ENCODE peak calls at places on chromosomes 12 and 14, in seven cellular contexts. One of them, this sample, is unnamed.

GRCh38 chr12:88577537-88577936 is 2.7 kb downstream of the KITLG start:
- DNase-seq in stimulated activated naive CD4-positive, alpha-beta T cell: no peak
- DNase-seq in PC-9: no peak
- DNase-seq in hippocampal formation: no peak
- DNase-seq in ACHN: peak; percentile 92
- DNase-seq in nucleus accumbens: no peak
- DNase-seq in heart left ventricle: no peak
- DNase-seq in this sample: no peak

GRCh38 chr12:19969476-19969875 is 398.9 kb upstream of the PDE3A start:
- DNase-seq in hippocampal formation: no peak
- DNase-seq in nucleus accumbens: no peak
- DNase-seq in PC-9: no peak
- DNase-seq in heart left ventricle: no peak
- DNase-seq in ACHN: no peak
- DNase-seq in stimulated activated naive CD4-positive, alpha-beta T cell: no peak
- DNase-seq in this sample: no peak

GRCh38 chr12:118137148-118137678 is 1.3 kb downstream of the PEBP1 start:
- DNase-seq in stimulated activated naive CD4-positive, alpha-beta T cell: no peak
- DNase-seq in ACHN: no peak
- DNase-seq in hippocampal formation: no peak
- DNase-seq in heart left ventricle: no peak
- DNase-seq in nucleus accumbens: no peak
- DNase-seq in PC-9: no peak
- DNase-seq in this sample: no peak

GRCh38 chr12:58496411-58496810 is 423.9 kb downstream of the LRIG3 start:
- DNase-seq in heart left ventricle: no peak
- DNase-seq in stimulated activated naive CD4-positive, alpha-beta T cell: no peak
- DNase-seq in ACHN: no peak
- DNase-seq in nucleus accumbens: no peak
- DNase-seq in PC-9: peak; percentile 17
- DNase-seq in hippocampal formation: no peak
- DNase-seq in this sample: no peak

GRCh38 chr14:96501746-96502620 is at the start of gene PAPOLA:
- DNase-seq in nucleus accumbens: peak; percentile 95
- DNase-seq in PC-9: peak; percentile 69
- DNase-seq in stimulated activated naive CD4-positive, alpha-beta T cell: peak; percentile 91
- DNase-seq in heart left ventricle: peak; percentile 97
- DNase-seq in hippocampal formation: peak; percentile 92
- DNase-seq in ACHN: peak; percentile 93
- DNase-seq in this sample: peak; percentile 91

GRCh38 chr12:18629445-18629844 is 108.4 kb downstream of the PLCZ1 start:
- DNase-seq in heart left ventricle: no peak
- DNase-seq in hippocampal formation: no peak
- DNase-seq in nucleus accumbens: no peak
- DNase-seq in ACHN: no peak
- DNase-seq in stimulated activated naive CD4-positive, alpha-beta T cell: no peak
- DNase-seq in PC-9: no peak
- DNase-seq in this sample: no peak

GRCh38 chr12:50224026-50224692 is 57.0 kb upstream of the CERS5 start:
- DNase-seq in hippocampal formation: no peak
- DNase-seq in PC-9: peak; percentile 75
- DNase-seq in nucleus accumbens: no peak
- DNase-seq in heart left ventricle: no peak
- DNase-seq in stimulated activated naive CD4-positive, alpha-beta T cell: no peak
- DNase-seq in ACHN: peak; percentile 63
- DNase-seq in this sample: no peak

GRCh38 chr12:48995061-48995879 is 3.9 kb downstream of the DDN start:
- DNase-seq in PC-9: peak; percentile 86
- DNase-seq in ACHN: peak; percentile 89
- DNase-seq in heart left ventricle: peak; percentile 86
- DNase-seq in hippocampal formation: peak; percentile 47
- DNase-seq in nucleus accumbens: peak; percentile 87
- DNase-seq in stimulated activated naive CD4-positive, alpha-beta T cell: no peak
- DNase-seq in this sample: peak; percentile 80

GRCh38 chr14:69658664-69659261 is 47.4 kb downstream of the SUSD6 start:
- DNase-seq in heart left ventricle: no peak
- DNase-seq in PC-9: peak; percentile 83
- DNase-seq in stimulated activated naive CD4-positive, alpha-beta T cell: no peak
- DNase-seq in hippocampal formation: no peak
- DNase-seq in nucleus accumbens: no peak
- DNase-seq in ACHN: no peak
- DNase-seq in this sample: no peak

GRCh38 chr12:115096673-115097349 is 412.8 kb upstream of the TBX3 start:
- DNase-seq in stimulated activated naive CD4-positive, alpha-beta T cell: no peak
- DNase-seq in hippocampal formation: no peak
- DNase-seq in nucleus accumbens: no peak
- DNase-seq in ACHN: no peak
- DNase-seq in PC-9: no peak
- DNase-seq in heart left ventricle: peak; percentile 55
- DNase-seq in this sample: no peak

GRCh38 chr12:50528800-50529199 is 24.0 kb downstream of the DIP2B start:
- DNase-seq in PC-9: no peak
- DNase-seq in heart left ventricle: no peak
- DNase-seq in stimulated activated naive CD4-positive, alpha-beta T cell: no peak
- DNase-seq in nucleus accumbens: no peak
- DNase-seq in hippocampal formation: no peak
- DNase-seq in ACHN: no peak
- DNase-seq in this sample: no peak

GRCh38 chr12:121279507-121279915 is 17.0 kb downstream of the CAMKK2 start:
- DNase-seq in PC-9: no peak
- DNase-seq in nucleus accumbens: peak; percentile 42
- DNase-seq in ACHN: no peak
- DNase-seq in stimulated activated naive CD4-positive, alpha-beta T cell: no peak
- DNase-seq in heart left ventricle: peak; percentile 77
- DNase-seq in hippocampal formation: peak; percentile 34
- DNase-seq in this sample: peak; percentile 69

GRCh38 chr14:96637521-96637920 is 135.3 kb downstream of the PAPOLA start:
- DNase-seq in ACHN: no peak
- DNase-seq in hippocampal formation: no peak
- DNase-seq in stimulated activated naive CD4-positive, alpha-beta T cell: no peak
- DNase-seq in nucleus accumbens: no peak
- DNase-seq in PC-9: no peak
- DNase-seq in heart left ventricle: no peak
- DNase-seq in this sample: no peak

GRCh38 chr12:94623161-94623920 is 27.0 kb downstream of the TMCC3 start:
- DNase-seq in ACHN: no peak
- DNase-seq in nucleus accumbens: no peak
- DNase-seq in PC-9: no peak
- DNase-seq in heart left ventricle: no peak
- DNase-seq in hippocampal formation: no peak
- DNase-seq in stimulated activated naive CD4-positive, alpha-beta T cell: no peak
- DNase-seq in this sample: no peak

GRCh38 chr12:8697120-8697475 is 693 bp upstream of the RIMKLB start:
- DNase-seq in nucleus accumbens: no peak
- DNase-seq in hippocampal formation: peak; percentile 34
- DNase-seq in heart left ventricle: no peak
- DNase-seq in ACHN: peak; percentile 60
- DNase-seq in stimulated activated naive CD4-positive, alpha-beta T cell: no peak
- DNase-seq in PC-9: no peak
- DNase-seq in this sample: no peak

GRCh38 chr12:64099430-64099829 is 122.7 kb downstream of the KICS2 start:
- DNase-seq in hippocampal formation: no peak
- DNase-seq in ACHN: peak; percentile 99
- DNase-seq in stimulated activated naive CD4-positive, alpha-beta T cell: no peak
- DNase-seq in nucleus accumbens: no peak
- DNase-seq in heart left ventricle: peak; percentile 43
- DNase-seq in PC-9: peak; percentile 23
- DNase-seq in this sample: no peak

GRCh38 chr12:98126637-98127335 is 388.6 kb upstream of the TMPO start:
- DNase-seq in stimulated activated naive CD4-positive, alpha-beta T cell: no peak
- DNase-seq in heart left ventricle: no peak
- DNase-seq in hippocampal formation: no peak
- DNase-seq in ACHN: no peak
- DNase-seq in PC-9: no peak
- DNase-seq in nucleus accumbens: no peak
- DNase-seq in this sample: no peak

GRCh38 chr12:73964641-73965040 is 573.0 kb upstream of the ATXN7L3B start:
- DNase-seq in PC-9: no peak
- DNase-seq in stimulated activated naive CD4-positive, alpha-beta T cell: no peak
- DNase-seq in nucleus accumbens: no peak
- DNase-seq in heart left ventricle: no peak
- DNase-seq in ACHN: no peak
- DNase-seq in hippocampal formation: no peak
- DNase-seq in this sample: no peak

GRCh38 chr14:96634896-96635295 is 132.7 kb downstream of the PAPOLA start:
- DNase-seq in stimulated activated naive CD4-positive, alpha-beta T cell: no peak
- DNase-seq in heart left ventricle: no peak
- DNase-seq in PC-9: no peak
- DNase-seq in ACHN: no peak
- DNase-seq in nucleus accumbens: no peak
- DNase-seq in hippocampal formation: no peak
- DNase-seq in this sample: no peak

GRCh38 chr12:24664151-24664550 is 284.8 kb downstream of the BCAT1 start:
- DNase-seq in heart left ventricle: no peak
- DNase-seq in hippocampal formation: no peak
- DNase-seq in PC-9: no peak
- DNase-seq in nucleus accumbens: no peak
- DNase-seq in ACHN: no peak
- DNase-seq in stimulated activated naive CD4-positive, alpha-beta T cell: no peak
- DNase-seq in this sample: no peak

GRCh38 chr14:55301722-55302121 is 30.5 kb downstream of the FBXO34 start:
- DNase-seq in ACHN: peak; percentile 23
- DNase-seq in nucleus accumbens: no peak
- DNase-seq in stimulated activated naive CD4-positive, alpha-beta T cell: no peak
- DNase-seq in heart left ventricle: no peak
- DNase-seq in hippocampal formation: no peak
- DNase-seq in PC-9: no peak
- DNase-seq in this sample: no peak

GRCh38 chr14:31449971-31450610 is 7.2 kb downstream of the DTD2 start:
- DNase-seq in nucleus accumbens: no peak
- DNase-seq in PC-9: no peak
- DNase-seq in ACHN: peak; percentile 35
- DNase-seq in stimulated activated naive CD4-positive, alpha-beta T cell: no peak
- DNase-seq in hippocampal formation: no peak
- DNase-seq in heart left ventricle: no peak
- DNase-seq in this sample: no peak

GRCh38 chr12:98814254-98814653 is 169.2 kb downstream of the APAF1 start:
- DNase-seq in nucleus accumbens: peak; percentile 12
- DNase-seq in heart left ventricle: no peak
- DNase-seq in PC-9: no peak
- DNase-seq in hippocampal formation: no peak
- DNase-seq in ACHN: no peak
- DNase-seq in stimulated activated naive CD4-positive, alpha-beta T cell: no peak
- DNase-seq in this sample: no peak

GRCh38 chr14:72980863-72981262 is 46.0 kb downstream of the ZFYVE1 start:
- DNase-seq in PC-9: no peak
- DNase-seq in hippocampal formation: no peak
- DNase-seq in heart left ventricle: no peak
- DNase-seq in stimulated activated naive CD4-positive, alpha-beta T cell: no peak
- DNase-seq in nucleus accumbens: no peak
- DNase-seq in ACHN: no peak
- DNase-seq in this sample: no peak

GRCh38 chr14:31843361-31844091 is 233.6 kb upstream of the ARHGAP5 start:
- DNase-seq in nucleus accumbens: no peak
- DNase-seq in stimulated activated naive CD4-positive, alpha-beta T cell: no peak
- DNase-seq in heart left ventricle: no peak
- DNase-seq in PC-9: no peak
- DNase-seq in ACHN: no peak
- DNase-seq in hippocampal formation: no peak
- DNase-seq in this sample: no peak

GRCh38 chr12:123105427-123105826 is 45.5 kb downstream of the PITPNM2 start:
- DNase-seq in heart left ventricle: no peak
- DNase-seq in PC-9: peak; percentile 63
- DNase-seq in nucleus accumbens: no peak
- DNase-seq in hippocampal formation: no peak
- DNase-seq in ACHN: no peak
- DNase-seq in stimulated activated naive CD4-positive, alpha-beta T cell: no peak
- DNase-seq in this sample: no peak

GRCh38 chr14:49545071-49545470 is 41.1 kb downstream of the RPS29 start:
- DNase-seq in nucleus accumbens: no peak
- DNase-seq in ACHN: no peak
- DNase-seq in heart left ventricle: no peak
- DNase-seq in stimulated activated naive CD4-positive, alpha-beta T cell: no peak
- DNase-seq in hippocampal formation: no peak
- DNase-seq in PC-9: peak; percentile 9
- DNase-seq in this sample: no peak

GRCh38 chr14:36091096-36091495 is 85.4 kb downstream of the PTCSC3 start:
- DNase-seq in PC-9: peak; percentile 9
- DNase-seq in ACHN: peak; percentile 97
- DNase-seq in heart left ventricle: no peak
- DNase-seq in stimulated activated naive CD4-positive, alpha-beta T cell: no peak
- DNase-seq in nucleus accumbens: no peak
- DNase-seq in hippocampal formation: no peak
- DNase-seq in this sample: no peak

GRCh38 chr12:45688188-45688587 is 41.3 kb upstream of the ARID2 start:
- DNase-seq in stimulated activated naive CD4-positive, alpha-beta T cell: no peak
- DNase-seq in heart left ventricle: no peak
- DNase-seq in nucleus accumbens: no peak
- DNase-seq in hippocampal formation: no peak
- DNase-seq in PC-9: peak; percentile 14
- DNase-seq in ACHN: no peak
- DNase-seq in this sample: no peak

GRCh38 chr12:95402096-95402495 is 71.9 kb upstream of the METAP2 start:
- DNase-seq in heart left ventricle: no peak
- DNase-seq in hippocampal formation: no peak
- DNase-seq in stimulated activated naive CD4-positive, alpha-beta T cell: no peak
- DNase-seq in nucleus accumbens: no peak
- DNase-seq in PC-9: no peak
- DNase-seq in ACHN: no peak
- DNase-seq in this sample: no peak

This sample was measured in substantia nigra.